ENCODE peak calls at places on chromosomes 4 and X, in four cellular contexts. K is AG10803, P is AG04450, A is brain microvascular endothelial cell. N is an unnamed sample.

GRCh38 chrX:123081766-123082165 is 102.3 kb upstream of the GRIA3 start:
- DNase-seq in K (peak), P (no peak), A (peak), N (no peak)

GRCh38 chr4:26860922-26861433 is 337 bp downstream of the STIM2 start:
- DNase-seq in K (peak), P (no peak), A (peak), N (peak)

GRCh38 chr4:174084542-174084941 is 198.9 kb downstream of the FBXO8 start:
- DNase-seq in K (no peak), P (no peak), A (no peak), N (peak)

GRCh38 chrX:82757614-82758013 is 750.5 kb upstream of the POU3F4 start:
- DNase-seq in K (no peak), P (no peak), A (no peak), N (peak)

GRCh38 chr4:74056858-74057562 is 18.5 kb upstream of the CXCL3 start:
- DNase-seq in K (peak), P (peak), A (peak), N (peak)

GRCh38 chrX:37462346-37462745 is 109.1 kb upstream of the LANCL3 start:
- DNase-seq in K (no peak), P (no peak), A (no peak), N (no peak)

GRCh38 chr4:153273736-153274135 is 69.5 kb downstream of the TRIM2 start:
- DNase-seq in K (no peak), P (no peak), A (no peak), N (no peak)

GRCh38 chr4:54840992-54841768 is 183.4 kb downstream of the KIT start:
- DNase-seq in K (peak), P (no peak), A (peak), N (peak)

GRCh38 chr4:86496094-86497060 is 97.7 kb upstream of the PTPN13 start:
- DNase-seq in K (peak), P (peak), A (peak), N (peak)

GRCh38 chr4:56227301-56227835 is 159.9 kb downstream of the AASDH start:
- DNase-seq in K (no peak), P (no peak), A (no peak), N (no peak)

GRCh38 chrX:46967547-46967946 is 55.3 kb downstream of the JADE3 start:
- DNase-seq in K (no peak), P (no peak), A (no peak), N (no peak)

GRCh38 chr4:5722328-5722727 is 11.3 kb downstream of the EVC start:
- DNase-seq in K (peak), P (no peak), A (peak), N (no peak)

GRCh38 chr4:119707336-119707735 is 78.7 kb upstream of the PDE5A start:
- DNase-seq in K (no peak), P (no peak), A (no peak), N (no peak)

GRCh38 chr4:128517096-128517738 is 229.6 kb upstream of the PGRMC2 start:
- DNase-seq in K (peak), P (peak), A (no peak), N (peak)

GRCh38 chrX:103918050-103918449 is 44.4 kb upstream of the TMSB15B start:
- DNase-seq in K (peak), P (no peak), A (peak), N (peak)

GRCh38 chr4:174305961-174306360 is 22.2 kb downstream of the CEP44 start:
- DNase-seq in K (no peak), P (no peak), A (no peak), N (no peak)

GRCh38 chrX:106957856-106958255 is 37.7 kb downstream of the CLDN2 start:
- DNase-seq in K (peak), P (no peak), A (no peak), N (no peak)

GRCh38 chr4:140133576-140133975 is 20.4 kb downstream of the MAML3 start:
- DNase-seq in K (no peak), P (no peak), A (no peak), N (no peak)

GRCh38 chr4:159698336-159698735 is 595.5 kb downstream of the RAPGEF2 start:
- DNase-seq in K (no peak), P (no peak), A (no peak), N (peak)

GRCh38 chr4:7426525-7427171 is 8.1 kb downstream of the PSAPL1 start:
- DNase-seq in K (no peak), P (no peak), A (no peak), N (no peak)

GRCh38 chr4:152052431-152053057 is 291.7 kb upstream of the GATB start:
- DNase-seq in K (no peak), P (no peak), A (peak), N (peak)

GRCh38 chrX:2401201-2401589 is 99.6 kb downstream of the DHRSX start:
- DNase-seq in K (peak), P (no peak), A (no peak), N (no peak)

GRCh38 chrX:23644744-23645143 is 22.5 kb upstream of the PRDX4 start:
- DNase-seq in K (no peak), P (no peak), A (no peak), N (no peak)

GRCh38 chrX:132648870-132649269 is 160.0 kb upstream of the MBNL3 start:
- DNase-seq in K (peak), P (no peak), A (no peak), N (peak)

GRCh38 chr4:17324431-17324830 is 187.5 kb downstream of the QDPR start:
- DNase-seq in K (peak), P (peak), A (peak), N (peak)

GRCh38 chrX:79728421-79728820 is 286.1 kb upstream of the TBX22 start:
- DNase-seq in K (no peak), P (no peak), A (no peak), N (no peak)

GRCh38 chrX:151505796-151506195 is 57.7 kb upstream of the PASD1 start:
- DNase-seq in K (peak), P (no peak), A (no peak), N (no peak)

GRCh38 chrX:129979207-129979920 is 3.1 kb upstream of the BCORL1 start:
- DNase-seq in K (no peak), P (no peak), A (no peak), N (no peak)

GRCh38 chrX:10079155-10079711 is 77.5 kb upstream of the CLCN4 start:
- DNase-seq in K (peak), P (no peak), A (no peak), N (peak)

DNA sequence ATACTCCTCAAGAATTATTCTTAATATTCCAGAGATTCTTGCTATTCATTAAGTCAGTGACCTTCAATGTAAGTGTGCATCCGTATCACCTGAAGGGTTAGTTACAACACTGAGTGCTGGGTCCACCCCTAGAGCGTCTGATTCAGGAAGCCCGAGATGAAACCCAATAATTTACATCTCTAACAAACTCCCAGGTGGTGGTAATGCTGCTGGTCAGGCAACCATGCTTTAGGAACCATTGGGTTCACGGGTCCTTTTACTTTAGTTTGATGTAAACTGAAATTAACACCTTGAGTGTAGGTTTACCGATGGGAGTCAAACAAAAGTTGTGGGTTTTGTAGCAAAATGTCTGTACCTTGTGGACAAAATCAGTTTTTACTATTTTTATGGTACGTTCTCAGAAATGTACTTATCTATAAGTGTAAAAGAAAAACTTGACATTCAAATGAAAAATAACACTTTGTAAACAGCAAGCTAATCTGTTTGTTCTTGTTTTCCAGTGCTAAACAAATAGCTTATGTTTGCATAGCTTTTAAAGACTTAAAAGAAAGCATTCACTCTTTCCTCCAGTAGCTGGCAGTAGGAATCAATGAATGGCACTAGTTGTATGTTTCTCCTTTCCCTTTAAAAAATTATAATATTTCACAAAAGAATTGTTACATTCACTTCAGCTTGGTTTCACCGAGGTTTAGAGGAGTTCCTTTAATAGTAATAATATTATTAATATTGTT is 32.7 kb downstream of the ACE2 start:
- DNase-seq in K (no peak), P (no peak), A (no peak), N (peak)
- TF ChIP-seq CTCF in K (no peak), P (no peak), A (no peak), N (peak)

DNA sequence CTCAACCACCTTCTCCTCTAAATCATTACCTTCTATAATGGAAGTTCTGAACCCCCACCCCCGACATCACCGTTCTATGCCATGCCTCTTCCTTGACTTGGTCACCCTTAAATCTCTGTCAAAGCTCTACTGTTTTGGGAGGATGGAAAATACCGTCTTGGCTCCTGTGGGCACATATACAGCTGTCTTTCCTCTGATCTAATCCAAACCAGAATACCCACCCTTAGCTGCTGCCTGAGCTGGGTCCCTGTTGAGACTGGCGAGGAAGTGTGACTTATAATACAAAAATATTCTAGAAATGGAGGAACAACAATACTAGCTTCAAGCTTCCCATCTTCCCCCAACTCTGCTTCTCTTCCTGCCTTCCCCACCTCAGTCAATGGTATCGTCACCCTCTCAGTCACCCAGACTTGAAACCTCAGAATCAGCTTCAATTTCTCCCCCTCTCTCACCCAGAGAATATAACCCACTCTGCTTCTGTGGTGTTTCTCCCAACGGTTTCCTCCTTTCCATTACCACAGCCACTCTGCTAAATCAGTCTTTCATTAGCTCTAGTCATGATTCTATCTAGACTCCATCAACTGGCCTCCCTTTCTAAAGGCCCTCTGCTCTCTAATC is 583 bp upstream of the IL2RG start:
- DNase-seq in K (no peak), P (no peak), A (no peak), N (no peak)
- H3K4me3 ChIP-seq in K (no peak), P (no peak), A (no peak), N (no peak)

GRCh38 chr4:53497446-53498069 is 93.7 kb downstream of the LNX1 start:
- DNase-seq in K (peak), P (no peak), A (no peak), N (peak)
- TF ChIP-seq CTCF in K (peak), P (peak), A (no peak), N (peak)

GRCh38 chr4:114883641-114884040 is 229.8 kb downstream of the NDST4 start:
- DNase-seq in K (no peak), P (no peak), A (no peak), N (no peak)
- H3K4me3 ChIP-seq in K (no peak), P (no peak), A (no peak), N (no peak)

DNA sequence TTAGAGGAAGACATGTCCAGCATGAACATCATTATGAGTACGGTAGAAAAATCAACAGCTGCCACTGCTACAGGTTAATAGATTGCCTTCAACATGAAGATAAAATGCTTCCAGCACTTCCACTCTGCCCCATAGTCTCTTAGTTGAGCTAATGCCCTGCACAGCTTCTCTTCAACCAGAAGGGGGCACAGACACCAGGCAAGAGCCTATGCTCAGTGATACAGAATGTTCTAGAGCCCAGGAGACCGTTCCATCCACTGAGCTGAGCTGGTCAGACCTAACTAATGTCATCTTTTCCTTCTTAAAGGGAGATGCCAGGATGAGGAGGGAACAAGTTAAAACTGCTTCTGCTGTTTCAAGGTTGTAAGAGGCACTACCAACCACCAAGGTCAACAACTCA is 42.2 kb downstream of the SMIM10L2A start:
- DNase-seq in K (peak), P (no peak), A (peak), N (peak)
- TF ChIP-seq CTCF in K (peak), P (peak), A (peak), N (peak)

DNA sequence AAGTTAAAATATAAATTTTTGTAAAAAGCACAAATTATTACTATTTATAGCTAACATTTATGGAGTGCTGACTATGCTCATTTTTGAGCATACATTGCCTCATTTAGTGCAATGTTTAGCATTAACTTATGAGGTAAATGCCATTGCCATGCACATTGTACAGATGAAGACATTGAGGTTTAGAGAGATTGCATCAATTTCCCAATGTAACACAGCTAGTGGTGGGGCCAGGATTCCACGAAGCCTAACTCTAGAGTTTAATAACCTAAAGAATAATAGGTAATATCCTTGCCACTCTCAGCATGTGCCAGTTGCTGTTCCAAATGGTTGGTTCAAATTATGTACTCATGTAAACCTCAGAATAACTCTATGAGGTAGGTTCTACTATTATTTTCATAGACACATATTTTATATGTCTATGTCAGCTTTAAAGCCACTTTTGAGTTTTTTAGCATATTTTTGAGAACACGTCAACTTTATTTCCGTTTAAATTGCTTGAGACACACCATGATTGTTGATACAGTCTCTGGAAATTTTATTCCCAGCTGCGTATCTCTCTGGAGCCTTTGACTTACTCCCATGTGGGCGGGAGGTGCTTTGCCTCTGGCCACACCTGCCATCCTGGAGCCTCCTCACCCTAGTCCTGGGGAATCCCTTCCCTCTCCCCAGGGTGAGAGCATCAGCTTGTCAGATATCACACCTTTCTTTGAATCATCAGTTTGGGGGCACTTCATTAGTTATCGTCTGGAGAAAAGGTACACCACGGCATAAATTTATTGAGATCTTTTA is 10.8 kb upstream of the ADH1A start:
- DNase-seq in K (peak), P (peak), A (peak), N (peak)
- H3K4me3 ChIP-seq in K (no peak), P (no peak), A (no peak), N (no peak)

DNA sequence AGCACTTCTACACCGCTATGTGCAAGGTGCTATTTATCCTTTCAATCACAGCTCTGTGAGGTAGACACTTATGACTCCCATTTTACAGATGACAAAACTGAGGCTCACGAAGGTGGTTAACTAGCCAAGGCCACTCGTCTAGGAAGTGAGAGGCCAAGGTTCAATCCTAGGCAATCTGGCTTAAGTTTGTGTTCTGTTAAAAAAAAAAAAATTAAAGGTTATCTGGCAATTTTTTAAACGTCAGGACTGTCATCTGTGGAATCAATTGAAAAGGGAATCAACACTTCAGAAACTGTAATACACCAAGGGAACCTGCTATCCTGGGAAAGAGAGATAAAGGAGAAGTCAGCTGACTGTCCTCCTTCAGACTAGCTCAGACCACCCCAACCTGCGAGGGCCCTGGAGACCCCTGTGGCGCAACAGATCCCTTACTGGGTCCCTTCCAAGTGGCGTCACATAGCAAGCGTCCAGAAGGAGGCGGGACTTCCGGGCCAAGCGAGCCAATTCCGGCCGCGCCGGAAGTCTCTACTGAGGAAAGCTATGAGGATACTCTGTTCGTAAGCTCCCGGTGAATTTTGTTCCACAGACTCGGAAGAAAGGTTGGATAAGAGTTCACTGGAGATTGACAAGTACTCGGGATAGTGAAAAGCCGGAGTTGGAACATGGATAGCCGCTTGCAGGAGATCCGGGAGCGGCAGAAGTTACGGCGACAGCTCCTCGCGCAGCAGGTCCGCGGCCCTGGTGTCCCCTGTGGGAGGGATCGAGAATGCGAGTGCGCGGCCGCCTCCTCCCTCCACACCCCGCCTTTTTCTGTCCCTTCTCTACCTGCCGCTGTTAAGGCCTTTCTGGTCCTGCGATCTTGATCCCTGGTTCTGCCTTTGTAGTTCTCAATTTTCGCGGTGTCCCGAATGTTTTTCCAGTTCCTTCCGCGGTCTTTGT is at the start of gene METTL14:
- DNase-seq in K (peak), P (peak), A (peak), N (peak)
- TF ChIP-seq CTCF in K (peak), P (no peak), A (peak), N (no peak)

GRCh38 chr4:40473578-40474388 is 138.7 kb downstream of the CHRNA9 start:
- DNase-seq in K (no peak), P (no peak), A (no peak), N (no peak)
- H3K4me3 ChIP-seq in K (no peak), P (no peak), A (no peak), N (no peak)

GRCh38 chrX:25726539-25726938 is 411.6 kb upstream of the MAGEB18 start:
- DNase-seq in K (no peak), P (no peak), A (no peak), N (no peak)

GRCh38 chrX:25717122-25717521 is 421.0 kb upstream of the MAGEB18 start:
- DNase-seq in K (no peak), P (no peak), A (no peak), N (no peak)

GRCh38 chrX:25721564-25721963 is 416.6 kb upstream of the MAGEB18 start:
- DNase-seq in K (peak), P (no peak), A (no peak), N (peak)
- TF ChIP-seq CTCF in K (peak), P (peak), A (peak), N (peak)

GRCh38 chrX:120514236-120514635 is 45.1 kb upstream of the LAMP2 start:
- DNase-seq in K (peak), P (no peak), A (no peak), N (peak)
- H3K4me3 ChIP-seq in K (no peak), P (no peak), A (no peak), N (no peak)